ENCODE peak calls at places on chromosome X, in eight cellular contexts. One of them, this sample, is unnamed.

GRCh38 chrX:13598877-13599276 is 29.5 kb downstream of the EGFL6 start:
- DNase-seq in cerebellum: no peak
- DNase-seq in nephron progenitor cell: no peak
- DNase-seq in substantia nigra: no peak
- DNase-seq in GM18507: no peak
- DNase-seq in activated naive CD4-positive, alpha-beta T cell treated with Interleukin-2 at 50 U/mL for 16 hours: no peak
- DNase-seq in Calu3: peak
- DNase-seq in amniotic stem cell: no peak
- DNase-seq in this sample: peak

GRCh38 chrX:3393581-3394111 is 47.2 kb upstream of the MXRA5 start:
- DNase-seq in nephron progenitor cell: no peak
- DNase-seq in amniotic stem cell: no peak
- DNase-seq in GM18507: no peak
- DNase-seq in substantia nigra: no peak
- DNase-seq in cerebellum: no peak
- DNase-seq in Calu3: no peak
- DNase-seq in activated naive CD4-positive, alpha-beta T cell treated with Interleukin-2 at 50 U/mL for 16 hours: no peak
- DNase-seq in this sample: no peak

GRCh38 chrX:75547137-75547536 is 24.3 kb upstream of the ZDHHC15 start:
- DNase-seq in Calu3: no peak
- DNase-seq in activated naive CD4-positive, alpha-beta T cell treated with Interleukin-2 at 50 U/mL for 16 hours: no peak
- DNase-seq in amniotic stem cell: no peak
- DNase-seq in GM18507: no peak
- DNase-seq in nephron progenitor cell: no peak
- DNase-seq in cerebellum: no peak
- DNase-seq in substantia nigra: no peak
- DNase-seq in this sample: no peak

GRCh38 chrX:31497086-31497485 is 425.2 kb upstream of the FTHL17 start:
- DNase-seq in GM18507: no peak
- DNase-seq in substantia nigra: no peak
- DNase-seq in nephron progenitor cell: no peak
- DNase-seq in Calu3: no peak
- DNase-seq in cerebellum: no peak
- DNase-seq in activated naive CD4-positive, alpha-beta T cell treated with Interleukin-2 at 50 U/mL for 16 hours: no peak
- DNase-seq in amniotic stem cell: no peak
- DNase-seq in this sample: peak

GRCh38 chrX:106933538-106933961 is 13.3 kb downstream of the CLDN2 start:
- DNase-seq in cerebellum: no peak
- DNase-seq in activated naive CD4-positive, alpha-beta T cell treated with Interleukin-2 at 50 U/mL for 16 hours: no peak
- DNase-seq in amniotic stem cell: no peak
- DNase-seq in substantia nigra: no peak
- DNase-seq in nephron progenitor cell: no peak
- DNase-seq in GM18507: no peak
- DNase-seq in Calu3: peak
- DNase-seq in this sample: peak

GRCh38 chrX:56784666-56785065 is 55.6 kb downstream of the NBDY start:
- DNase-seq in Calu3: no peak
- DNase-seq in nephron progenitor cell: no peak
- DNase-seq in cerebellum: no peak
- DNase-seq in substantia nigra: no peak
- DNase-seq in GM18507: no peak
- DNase-seq in amniotic stem cell: no peak
- DNase-seq in activated naive CD4-positive, alpha-beta T cell treated with Interleukin-2 at 50 U/mL for 16 hours: no peak
- DNase-seq in this sample: no peak

GRCh38 chrX:2894885-2895292 is 34.2 kb downstream of the ARSD start:
- DNase-seq in Calu3: peak
- DNase-seq in cerebellum: no peak
- DNase-seq in amniotic stem cell: no peak
- DNase-seq in activated naive CD4-positive, alpha-beta T cell treated with Interleukin-2 at 50 U/mL for 16 hours: no peak
- DNase-seq in nephron progenitor cell: no peak
- DNase-seq in GM18507: no peak
- DNase-seq in substantia nigra: no peak
- DNase-seq in this sample: peak

GRCh38 chrX:71637848-71638247 is 19.5 kb upstream of the CXCR3 start:
- DNase-seq in activated naive CD4-positive, alpha-beta T cell treated with Interleukin-2 at 50 U/mL for 16 hours: no peak
- DNase-seq in GM18507: no peak
- DNase-seq in substantia nigra: no peak
- DNase-seq in nephron progenitor cell: no peak
- DNase-seq in Calu3: no peak
- DNase-seq in amniotic stem cell: peak
- DNase-seq in cerebellum: no peak
- DNase-seq in this sample: peak

GRCh38 chrX:51456246-51456645 is 40.1 kb downstream of the NUDT11 start:
- DNase-seq in amniotic stem cell: no peak
- DNase-seq in nephron progenitor cell: no peak
- DNase-seq in substantia nigra: no peak
- DNase-seq in activated naive CD4-positive, alpha-beta T cell treated with Interleukin-2 at 50 U/mL for 16 hours: no peak
- DNase-seq in cerebellum: no peak
- DNase-seq in Calu3: no peak
- DNase-seq in GM18507: no peak
- DNase-seq in this sample: no peak

GRCh38 chrX:356385-357034 is 30.2 kb downstream of the PPP2R3B start:
- DNase-seq in Calu3: no peak
- DNase-seq in nephron progenitor cell: no peak
- DNase-seq in GM18507: no peak
- DNase-seq in activated naive CD4-positive, alpha-beta T cell treated with Interleukin-2 at 50 U/mL for 16 hours: no peak
- DNase-seq in cerebellum: no peak
- DNase-seq in substantia nigra: no peak
- DNase-seq in amniotic stem cell: no peak
- DNase-seq in this sample: peak

GRCh38 chrX:66144258-66144657 is 19.8 kb upstream of the HEPH start:
- DNase-seq in substantia nigra: no peak
- DNase-seq in activated naive CD4-positive, alpha-beta T cell treated with Interleukin-2 at 50 U/mL for 16 hours: no peak
- DNase-seq in nephron progenitor cell: no peak
- DNase-seq in amniotic stem cell: no peak
- DNase-seq in cerebellum: no peak
- DNase-seq in GM18507: no peak
- DNase-seq in Calu3: no peak
- DNase-seq in this sample: no peak

GRCh38 chrX:34956915-34957314 is 14.3 kb downstream of the FAM47B start:
- DNase-seq in activated naive CD4-positive, alpha-beta T cell treated with Interleukin-2 at 50 U/mL for 16 hours: no peak
- DNase-seq in nephron progenitor cell: no peak
- DNase-seq in amniotic stem cell: peak
- DNase-seq in GM18507: no peak
- DNase-seq in cerebellum: no peak
- DNase-seq in substantia nigra: no peak
- DNase-seq in Calu3: no peak
- DNase-seq in this sample: peak

GRCh38 chrX:120664081-120664480 is 34.2 kb upstream of the C1GALT1C1 start:
- DNase-seq in GM18507: no peak
- DNase-seq in amniotic stem cell: no peak
- DNase-seq in Calu3: no peak
- DNase-seq in substantia nigra: no peak
- DNase-seq in activated naive CD4-positive, alpha-beta T cell treated with Interleukin-2 at 50 U/mL for 16 hours: no peak
- DNase-seq in cerebellum: no peak
- DNase-seq in nephron progenitor cell: no peak
- DNase-seq in this sample: peak

GRCh38 chrX:101485212-101486064 is at the start of gene ARMCX4:
- DNase-seq in nephron progenitor cell: peak
- DNase-seq in substantia nigra: peak
- DNase-seq in activated naive CD4-positive, alpha-beta T cell treated with Interleukin-2 at 50 U/mL for 16 hours: peak
- DNase-seq in cerebellum: peak
- DNase-seq in Calu3: peak
- DNase-seq in GM18507: no peak
- DNase-seq in amniotic stem cell: no peak
- DNase-seq in this sample: peak

GRCh38 chrX:73563740-73564073 is 710 bp downstream of the CHIC1 start:
- DNase-seq in cerebellum: no peak
- DNase-seq in nephron progenitor cell: no peak
- DNase-seq in GM18507: no peak
- DNase-seq in substantia nigra: no peak
- DNase-seq in activated naive CD4-positive, alpha-beta T cell treated with Interleukin-2 at 50 U/mL for 16 hours: no peak
- DNase-seq in Calu3: no peak
- DNase-seq in amniotic stem cell: no peak
- DNase-seq in this sample: peak

GRCh38 chrX:36978886-36979285 is 29.3 kb upstream of the FAM47C start:
- DNase-seq in amniotic stem cell: peak
- DNase-seq in nephron progenitor cell: no peak
- DNase-seq in activated naive CD4-positive, alpha-beta T cell treated with Interleukin-2 at 50 U/mL for 16 hours: no peak
- DNase-seq in cerebellum: no peak
- DNase-seq in Calu3: no peak
- DNase-seq in GM18507: no peak
- DNase-seq in substantia nigra: no peak
- DNase-seq in this sample: no peak

GRCh38 chrX:45472968-45473367 is 272.3 kb upstream of the DIPK2B start:
- DNase-seq in cerebellum: no peak
- DNase-seq in amniotic stem cell: peak
- DNase-seq in activated naive CD4-positive, alpha-beta T cell treated with Interleukin-2 at 50 U/mL for 16 hours: no peak
- DNase-seq in GM18507: no peak
- DNase-seq in nephron progenitor cell: no peak
- DNase-seq in Calu3: no peak
- DNase-seq in substantia nigra: no peak
- DNase-seq in this sample: peak

GRCh38 chrX:129600981-129601424 is 53.8 kb downstream of the APLN start:
- DNase-seq in nephron progenitor cell: peak
- DNase-seq in GM18507: no peak
- DNase-seq in substantia nigra: peak
- DNase-seq in activated naive CD4-positive, alpha-beta T cell treated with Interleukin-2 at 50 U/mL for 16 hours: peak
- DNase-seq in cerebellum: peak
- DNase-seq in Calu3: no peak
- DNase-seq in amniotic stem cell: no peak
- DNase-seq in this sample: peak

GRCh38 chrX:47499291-47499690 is 16.3 kb upstream of the ZNF41 start:
- DNase-seq in cerebellum: no peak
- DNase-seq in activated naive CD4-positive, alpha-beta T cell treated with Interleukin-2 at 50 U/mL for 16 hours: no peak
- DNase-seq in GM18507: no peak
- DNase-seq in Calu3: no peak
- DNase-seq in nephron progenitor cell: no peak
- DNase-seq in amniotic stem cell: no peak
- DNase-seq in substantia nigra: no peak
- DNase-seq in this sample: no peak

GRCh38 chrX:107674480-107675364 is 46.4 kb downstream of the PRPS1 start:
- DNase-seq in nephron progenitor cell: peak
- DNase-seq in activated naive CD4-positive, alpha-beta T cell treated with Interleukin-2 at 50 U/mL for 16 hours: peak
- DNase-seq in substantia nigra: peak
- DNase-seq in GM18507: no peak
- DNase-seq in amniotic stem cell: no peak
- DNase-seq in Calu3: no peak
- DNase-seq in cerebellum: peak
- DNase-seq in this sample: peak

GRCh38 chrX:95059909-95060308 is 1385.9 kb downstream of the FAM133A start:
- DNase-seq in Calu3: no peak
- DNase-seq in amniotic stem cell: no peak
- DNase-seq in cerebellum: no peak
- DNase-seq in nephron progenitor cell: no peak
- DNase-seq in substantia nigra: no peak
- DNase-seq in activated naive CD4-positive, alpha-beta T cell treated with Interleukin-2 at 50 U/mL for 16 hours: no peak
- DNase-seq in GM18507: no peak
- DNase-seq in this sample: no peak

GRCh38 chrX:9164535-9165425 is 130.9 kb upstream of the FAM9B start:
- DNase-seq in cerebellum: no peak
- DNase-seq in GM18507: no peak
- DNase-seq in Calu3: peak
- DNase-seq in amniotic stem cell: no peak
- DNase-seq in substantia nigra: no peak
- DNase-seq in nephron progenitor cell: no peak
- DNase-seq in activated naive CD4-positive, alpha-beta T cell treated with Interleukin-2 at 50 U/mL for 16 hours: no peak
- DNase-seq in this sample: peak

GRCh38 chrX:13029341-13029740 is 15.1 kb downstream of the FAM9C start:
- DNase-seq in Calu3: peak
- DNase-seq in substantia nigra: peak
- DNase-seq in nephron progenitor cell: no peak
- DNase-seq in amniotic stem cell: peak
- DNase-seq in activated naive CD4-positive, alpha-beta T cell treated with Interleukin-2 at 50 U/mL for 16 hours: no peak
- DNase-seq in GM18507: no peak
- DNase-seq in cerebellum: no peak
- DNase-seq in this sample: peak

GRCh38 chrX:74505437-74505836 is 84.1 kb downstream of the SLC16A2 start:
- DNase-seq in GM18507: no peak
- DNase-seq in Calu3: no peak
- DNase-seq in nephron progenitor cell: peak
- DNase-seq in amniotic stem cell: no peak
- DNase-seq in activated naive CD4-positive, alpha-beta T cell treated with Interleukin-2 at 50 U/mL for 16 hours: no peak
- DNase-seq in cerebellum: no peak
- DNase-seq in substantia nigra: no peak
- DNase-seq in this sample: no peak

GRCh38 chrX:103818844-103819243 is 13.2 kb downstream of the RAB9B start:
- DNase-seq in GM18507: no peak
- DNase-seq in nephron progenitor cell: no peak
- DNase-seq in cerebellum: no peak
- DNase-seq in activated naive CD4-positive, alpha-beta T cell treated with Interleukin-2 at 50 U/mL for 16 hours: no peak
- DNase-seq in substantia nigra: no peak
- DNase-seq in amniotic stem cell: no peak
- DNase-seq in Calu3: no peak
- DNase-seq in this sample: no peak

GRCh38 chrX:135977611-135978010 is 3.8 kb upstream of the MMGT1 start:
- DNase-seq in amniotic stem cell: no peak
- DNase-seq in substantia nigra: no peak
- DNase-seq in activated naive CD4-positive, alpha-beta T cell treated with Interleukin-2 at 50 U/mL for 16 hours: no peak
- DNase-seq in GM18507: no peak
- DNase-seq in nephron progenitor cell: no peak
- DNase-seq in cerebellum: no peak
- DNase-seq in Calu3: no peak
- DNase-seq in this sample: peak

GRCh38 chrX:20517565-20517964 is 250.9 kb upstream of the RPS6KA3 start:
- DNase-seq in GM18507: no peak
- DNase-seq in cerebellum: no peak
- DNase-seq in substantia nigra: no peak
- DNase-seq in amniotic stem cell: no peak
- DNase-seq in activated naive CD4-positive, alpha-beta T cell treated with Interleukin-2 at 50 U/mL for 16 hours: no peak
- DNase-seq in nephron progenitor cell: no peak
- DNase-seq in Calu3: no peak
- DNase-seq in this sample: peak

GRCh38 chrX:47285762-47286320 is 53.0 kb downstream of the USP11 start:
- DNase-seq in substantia nigra: no peak
- DNase-seq in GM18507: no peak
- DNase-seq in amniotic stem cell: no peak
- DNase-seq in activated naive CD4-positive, alpha-beta T cell treated with Interleukin-2 at 50 U/mL for 16 hours: no peak
- DNase-seq in cerebellum: no peak
- DNase-seq in nephron progenitor cell: no peak
- DNase-seq in Calu3: no peak
- DNase-seq in this sample: no peak

GRCh38 chrX:69149466-69150293 is 15.6 kb downstream of the PJA1 start:
- DNase-seq in substantia nigra: no peak
- DNase-seq in amniotic stem cell: no peak
- DNase-seq in GM18507: no peak
- DNase-seq in cerebellum: no peak
- DNase-seq in Calu3: no peak
- DNase-seq in nephron progenitor cell: peak
- DNase-seq in activated naive CD4-positive, alpha-beta T cell treated with Interleukin-2 at 50 U/mL for 16 hours: no peak
- DNase-seq in this sample: no peak

GRCh38 chrX:96372313-96373046 is 312.2 kb upstream of the DIAPH2 start:
- DNase-seq in Calu3: peak
- DNase-seq in substantia nigra: peak
- DNase-seq in GM18507: no peak
- DNase-seq in amniotic stem cell: peak
- DNase-seq in activated naive CD4-positive, alpha-beta T cell treated with Interleukin-2 at 50 U/mL for 16 hours: no peak
- DNase-seq in nephron progenitor cell: peak
- DNase-seq in cerebellum: peak
- DNase-seq in this sample: peak